ENCODE peak calls at places on chromosomes 13 and 19, in four cellular contexts. F, Y, Q and P are unnamed samples.

GRCh38 chr13:110628952-110629701 is 13.8 kb downstream of the NAXD start:
- DNase-seq in Y (peak; percentile 89), F (no peak), Q (no peak), P (no peak)

GRCh38 chr19:50323782-50324133 is 5.4 kb downstream of the KCNC3 start:
- DNase-seq in F (no peak), Q (no peak), Y (no peak), P (no peak)

GRCh38 chr19:56603829-56604228 is 8.7 kb downstream of the ZNF71 start:
- DNase-seq in Y (no peak), Q (peak; percentile 7), F (no peak), P (no peak)

GRCh38 chr13:95275322-95276118 is 25.7 kb downstream of the ABCC4 start:
- DNase-seq in F (no peak), Q (no peak), Y (peak; percentile 30), P (peak; percentile 25)

GRCh38 chr19:8423821-8424223 is 10.7 kb downstream of the MARCHF2 start:
- DNase-seq in F (no peak), Q (no peak), Y (peak; percentile 98), P (peak; percentile 44)

GRCh38 chr19:42132030-42132628 is at the start of gene POU2F2:
- DNase-seq in Y (no peak), Q (peak; percentile 7), F (no peak), P (no peak)

GRCh38 chr19:29079331-29079730 is 133.6 kb downstream of the UQCRFS1 start:
- DNase-seq in Y (no peak), F (no peak), Q (no peak), P (no peak)

GRCh38 chr19:34364830-34365462 is at the start of gene GPI:
- DNase-seq in Y (peak; percentile 45), F (peak; percentile 75), Q (peak; percentile 26), P (peak; percentile 82)

GRCh38 chr13:41017744-41018582 is 1.2 kb downstream of the ELF1 start:
- DNase-seq in Y (no peak), Q (no peak), F (no peak), P (no peak)

GRCh38 chr19:17706750-17707181 is 12.5 kb upstream of the MAP1S start:
- DNase-seq in F (no peak), Q (peak; percentile 24), Y (peak; percentile 58), P (peak; percentile 77)

GRCh38 chr19:38247126-38247525 is 9.0 kb downstream of the PPP1R14A start:
- DNase-seq in F (no peak), Q (no peak), Y (no peak), P (no peak)

GRCh38 chr13:93455881-93456280 is 229.3 kb downstream of the GPC6 start:
- DNase-seq in Q (no peak), F (no peak), Y (no peak), P (no peak)

GRCh38 chr13:97116754-97117153 is 105.4 kb upstream of the MBNL2 start:
- DNase-seq in Q (no peak), F (no peak), Y (peak; percentile 77), P (no peak)

GRCh38 chr13:29361716-29362115 is 233.8 kb downstream of the SLC7A1 start:
- DNase-seq in Q (no peak), F (no peak), Y (peak; percentile 3), P (no peak)

GRCh38 chr13:97018029-97018819 is 23.9 kb upstream of the OXGR1 start:
- DNase-seq in F (peak; percentile 18), Y (peak; percentile 83), Q (peak; percentile 21), P (peak; percentile 82)

GRCh38 chr13:85140192-85140591 is 659.0 kb downstream of the SLITRK6 start:
- DNase-seq in F (no peak), Y (peak; percentile 2), Q (no peak), P (no peak)

GRCh38 chr13:51955841-51956603 is 55.2 kb downstream of the ATP7B start:
- DNase-seq in Q (no peak), F (no peak), Y (no peak), P (no peak)

GRCh38 chr13:68697551-68697950 is 1410.1 kb upstream of the ATXN8OS start:
- DNase-seq in Q (no peak), Y (no peak), F (no peak), P (peak; percentile 32)

GRCh38 chr19:18144906-18145305 is 8.1 kb upstream of the PIK3R2 start:
- DNase-seq in Y (no peak), F (no peak), Q (no peak), P (no peak)

GRCh38 chr13:21256351-21256761 is 79.9 kb downstream of the MRPL57 start:
- DNase-seq in F (no peak), Q (no peak), Y (no peak), P (no peak)

GRCh38 chr19:8204961-8205360 is 4.2 kb upstream of the CERS4 start:
- DNase-seq in Q (no peak), F (no peak), Y (no peak), P (no peak)

GRCh38 chr19:4376245-4376990 is 23.9 kb downstream of the SH3GL1 start:
- DNase-seq in Y (no peak), Q (no peak), F (no peak), P (no peak)

GRCh38 chr13:64453831-64454230 is 2776.3 kb downstream of the PCDH9 start:
- DNase-seq in Y (peak; percentile 30), F (no peak), Q (no peak), P (peak; percentile 17)

GRCh38 chr13:94481966-94482365 is 2.5 kb upstream of the DCT start:
- DNase-seq in F (no peak), Y (peak; percentile 82), Q (no peak), P (no peak)

GRCh38 chr13:113967206-113967720 is 6.6 kb downstream of the C13orf46 start:
- DNase-seq in F (no peak), Q (no peak), Y (no peak), P (no peak)

GRCh38 chr19:1938071-1938470 is 2.9 kb upstream of the CSNK1G2 start:
- DNase-seq in Q (no peak), Y (no peak), F (no peak), P (no peak)

GRCh38 chr19:2424686-2425621 is 2.4 kb downstream of the TIMM13 start:
- DNase-seq in F (no peak), Y (peak; percentile 83), Q (peak; percentile 14), P (peak; percentile 86)

GRCh38 chr19:53275480-53275879 is 8.0 kb upstream of the VN1R4 start:
- DNase-seq in Q (no peak), Y (no peak), F (no peak), P (no peak)

GRCh38 chr13:107119989-107120881 is 552.3 kb upstream of the ARGLU1 start:
- DNase-seq in Q (no peak), F (no peak), Y (no peak), P (peak; percentile 14)

GRCh38 chr13:29937836-29938235 is 87.4 kb upstream of the UBL3 start:
- DNase-seq in F (no peak), Y (no peak), Q (no peak), P (no peak)

GRCh38 chr19:15452111-15453047 is 2.6 kb upstream of the WIZ start:
- DNase-seq in Y (peak; percentile 95), F (no peak), Q (peak; percentile 29), P (peak; percentile 93)

GRCh38 chr19:56120371-56121179 is 520 bp downstream of the ZNF787 start:
- DNase-seq in Y (peak; percentile 78), F (peak; percentile 73), Q (peak; percentile 70), P (peak; percentile 78)

GRCh38 chr19:32403291-32403995 is 2.1 kb upstream of the DPY19L3 start:
- DNase-seq in Y (no peak), F (no peak), Q (no peak), P (no peak)

GRCh38 chr13:98265669-98266551 is 88.8 kb upstream of the RNF113B start:
- DNase-seq in F (no peak), Q (no peak), Y (no peak), P (peak; percentile 70)

GRCh38 chr13:33494596-33495214 is 209.2 kb upstream of the STARD13 start:
- DNase-seq in F (no peak), Q (no peak), Y (peak; percentile 97), P (peak; percentile 72)

GRCh38 chr19:6744381-6745288 is 5.2 kb downstream of the TRIP10 start:
- DNase-seq in Y (peak; percentile 88), Q (peak; percentile 50), F (no peak), P (peak; percentile 76)

GRCh38 chr13:113791761-113792160 is 32.7 kb downstream of the TMEM255B start:
- DNase-seq in Y (no peak), F (no peak), Q (no peak), P (no peak)